ENCODE peak calls at places on chromosomes 2 and 18, in five cellular contexts. Y is mammary epithelial cell, K is IMR-90, L is GM23248, S is HCT116. Q is an unnamed sample.

GRCh38 chr18:44973282-44973681 is 292.6 kb downstream of the SETBP1 start:
- DNase-seq in K (no peak), L (no peak), S (no peak), Y (no peak), Q (peak; percentile 11)

GRCh38 chr2:20052229-20052871 is 922 bp upstream of the LAPTM4A start:
- DNase-seq in K (peak; percentile 41), Y (no peak), L (peak; percentile 70), S (no peak), Q (no peak)

GRCh38 chr2:17160594-17160993 is 357.6 kb downstream of the RAD51AP2 start:
- DNase-seq in K (no peak), Y (no peak), L (no peak), S (no peak), Q (no peak)

GRCh38 chr2:240412211-240412830 is 23.1 kb upstream of the GPC1 start:
- DNase-seq in K (no peak), Y (no peak), S (no peak), L (no peak), Q (no peak)

GRCh38 chr2:54432181-54433020 is 23.7 kb upstream of the SPTBN1 start:
- DNase-seq in S (no peak), L (peak; percentile 45), Y (no peak), K (no peak), Q (no peak)

GRCh38 chr2:120703330-120703994 is 32.2 kb upstream of the GLI2 start:
- DNase-seq in K (peak; percentile 91), S (peak; percentile 59), L (peak; percentile 84), Y (peak; percentile 69), Q (no peak)

GRCh38 chr2:238155051-238155760 is 3.6 kb upstream of the ERFE start:
- DNase-seq in L (no peak), Y (no peak), K (peak; percentile 92), S (no peak), Q (no peak)

GRCh38 chr18:34880882-34881852 is 160.0 kb upstream of the MAPRE2 start:
- DNase-seq in Y (no peak), K (peak; percentile 43), L (peak; percentile 14), S (no peak), Q (no peak)

GRCh38 chr2:227033471-227034148 is 130.4 kb downstream of the COL4A4 start:
- DNase-seq in L (peak; percentile 72), S (peak; percentile 4), Y (peak; percentile 12), K (peak; percentile 32), Q (peak; percentile 7)

GRCh38 chr18:34709631-34710429 is at the start of gene DTNA:
- DNase-seq in K (peak; percentile 96), L (peak; percentile 97), S (no peak), Y (peak; percentile 81), Q (no peak)

GRCh38 chr2:182228741-182229140 is 198.1 kb downstream of the PDE1A start:
- DNase-seq in K (peak; percentile 68), L (peak; percentile 94), S (no peak), Y (no peak), Q (no peak)

GRCh38 chr18:61398961-61399632 is 65.9 kb downstream of the CDH20 start:
- DNase-seq in Y (no peak), S (no peak), L (peak; percentile 92), K (peak; percentile 65), Q (no peak)

GRCh38 chr2:205216580-205216979 is 465.7 kb upstream of the NRP2 start:
- DNase-seq in Y (no peak), K (no peak), S (no peak), L (no peak), Q (no peak)

GRCh38 chr2:39948016-39948719 is 169.1 kb upstream of the THUMPD2 start:
- DNase-seq in Y (peak; percentile 33), K (peak; percentile 56), S (no peak), L (peak; percentile 41), Q (no peak)

GRCh38 chr18:59087391-59087790 is 52.3 kb upstream of the SEC11C start:
- DNase-seq in Y (peak; percentile 50), L (no peak), K (peak; percentile 7), S (no peak), Q (peak; percentile 20)

GRCh38 chr18:31683968-31684278 is 458 bp downstream of the B4GALT6 start:
- DNase-seq in Y (no peak), S (no peak), L (no peak), K (no peak), Q (no peak)

GRCh38 chr2:86223682-86224560 is 24.7 kb downstream of the MRPL35 start:
- DNase-seq in L (peak; percentile 74), K (peak; percentile 59), Y (peak; percentile 13), S (no peak), Q (no peak)

GRCh38 chr2:75292826-75293225 is 93.5 kb upstream of the TACR1 start:
- DNase-seq in K (peak; percentile 83), S (peak; percentile 3), Y (peak; percentile 79), L (peak; percentile 88), Q (no peak)

GRCh38 chr18:13538630-13539029 is 187.7 kb downstream of the FAM210A start:
- DNase-seq in L (no peak), K (no peak), Y (no peak), S (no peak), Q (no peak)

GRCh38 chr2:32804205-32804604 is 142.5 kb upstream of the LTBP1 start:
- DNase-seq in Y (no peak), S (no peak), K (peak; percentile 28), L (no peak), Q (no peak)

GRCh38 chr2:28413896-28414290 is 21.2 kb downstream of the FOSL2 start:
- DNase-seq in L (no peak), S (no peak), Y (no peak), K (no peak), Q (no peak)

GRCh38 chr2:239158641-239159475 is 242.0 kb downstream of the HDAC4 start:
- DNase-seq in S (no peak), K (no peak), Y (no peak), L (no peak), Q (no peak)

GRCh38 chr2:105926960-105927678 is 182.4 kb downstream of the NCK2 start:
- DNase-seq in S (no peak), K (no peak), L (no peak), Y (no peak), Q (peak; percentile 63)

GRCh38 chr2:33126973-33127372 is 180.2 kb downstream of the LTBP1 start:
- DNase-seq in L (peak; percentile 85), K (peak; percentile 65), S (no peak), Y (peak; percentile 60), Q (no peak)

GRCh38 chr2:174699993-174700766 is 64.1 kb downstream of the CHRNA1 start:
- DNase-seq in L (peak; percentile 67), K (peak; percentile 65), S (peak; percentile 34), Y (peak; percentile 26), Q (peak; percentile 24)

GRCh38 chr2:72919414-72920316 is 2.3 kb downstream of the EMX1 start:
- DNase-seq in K (no peak), S (no peak), Y (no peak), L (peak; percentile 32), Q (no peak)

GRCh38 chr2:116489944-116490343 is 1324.5 kb upstream of the DDX18 start:
- DNase-seq in Y (no peak), K (no peak), S (no peak), L (no peak), Q (no peak)

GRCh38 chr2:120935339-120936313 is 200.0 kb downstream of the GLI2 start:
- DNase-seq in Y (no peak), K (peak; percentile 74), L (peak; percentile 76), S (no peak), Q (no peak)

GRCh38 chr2:59413751-59414570 is 1139.5 kb downstream of the BCL11A start:
- DNase-seq in K (no peak), S (no peak), Y (no peak), L (no peak), Q (peak; percentile 95)

GRCh38 chr2:54073796-54074195 is 41.6 kb upstream of the ACYP2 start:
- DNase-seq in L (peak; percentile 26), K (peak; percentile 64), S (peak; percentile 85), Y (peak; percentile 90), Q (no peak)

GRCh38 chr2:73203055-73203681 is 794 bp downstream of the NOTO start:
- DNase-seq in Y (no peak), S (no peak), L (no peak), K (no peak), Q (no peak)

GRCh38 chr18:38750786-38751185 is 1185.2 kb upstream of the CELF4 start:
- DNase-seq in L (no peak), Y (peak; percentile 43), K (no peak), S (no peak), Q (no peak)

GRCh38 chr2:173922760-173923159 is 42.4 kb downstream of the SP3 start:
- DNase-seq in K (peak; percentile 24), L (peak; percentile 12), S (no peak), Y (no peak), Q (no peak)

GRCh38 chr2:72968286-72968685 is 51.0 kb downstream of the EMX1 start:
- DNase-seq in Y (no peak), L (no peak), S (no peak), K (no peak), Q (no peak)

GRCh38 chr2:83916559-83916958 is 542.5 kb downstream of the SUCLG1 start:
- DNase-seq in L (no peak), S (no peak), Y (no peak), K (no peak), Q (no peak)

GRCh38 chr2:230946429-230947234 is 21.6 kb upstream of the GPR55 start:
- DNase-seq in Y (no peak), K (no peak), S (no peak), L (no peak), Q (no peak)

GRCh38 chr2:140580799-140581198 is 1550.0 kb downstream of the LRP1B start:
- DNase-seq in Y (no peak), K (no peak), L (no peak), S (no peak), Q (no peak)

GRCh38 chr2:102704531-102704930 is 57.3 kb upstream of the TMEM182 start:
- DNase-seq in L (no peak), Y (no peak), S (no peak), K (no peak), Q (no peak)
- H2AFZ ChIP-seq in L (no peak overlapping the region), Y (no peak overlapping the region), S (no peak overlapping the region), K (no peak overlapping the region), Q (no peak overlapping the region)

DNA sequence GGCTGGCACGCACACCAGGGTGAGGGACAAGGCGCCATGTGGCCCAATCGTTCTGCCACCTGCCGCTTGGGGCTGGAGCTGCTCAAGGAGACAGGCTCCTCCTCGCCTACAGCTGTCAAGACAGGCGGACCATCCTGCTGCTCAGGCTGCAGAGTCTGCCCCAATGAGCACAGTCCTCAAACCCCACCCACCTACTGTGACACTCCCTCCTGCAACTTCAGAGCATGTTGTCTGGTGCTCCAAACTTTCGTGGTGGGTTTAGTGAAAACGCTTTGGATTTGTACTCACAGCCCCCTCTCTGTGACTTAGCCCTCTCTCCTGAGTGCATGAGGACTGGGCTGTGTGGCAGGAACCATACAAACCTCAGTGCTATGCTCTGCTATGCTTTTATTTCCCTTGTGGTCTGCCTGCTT is 23.2 kb upstream of the SLC35F6 start:
- DNase-seq in S (no peak), Y (no peak), K (peak; percentile 22), L (peak; percentile 35), Q (peak; percentile 54)
- H2AFZ ChIP-seq in S (no peak overlapping the region), Y (no peak overlapping the region), K (peak overlapping the region; percentile 67), L (no peak overlapping the region), Q (no peak overlapping the region)

DNA sequence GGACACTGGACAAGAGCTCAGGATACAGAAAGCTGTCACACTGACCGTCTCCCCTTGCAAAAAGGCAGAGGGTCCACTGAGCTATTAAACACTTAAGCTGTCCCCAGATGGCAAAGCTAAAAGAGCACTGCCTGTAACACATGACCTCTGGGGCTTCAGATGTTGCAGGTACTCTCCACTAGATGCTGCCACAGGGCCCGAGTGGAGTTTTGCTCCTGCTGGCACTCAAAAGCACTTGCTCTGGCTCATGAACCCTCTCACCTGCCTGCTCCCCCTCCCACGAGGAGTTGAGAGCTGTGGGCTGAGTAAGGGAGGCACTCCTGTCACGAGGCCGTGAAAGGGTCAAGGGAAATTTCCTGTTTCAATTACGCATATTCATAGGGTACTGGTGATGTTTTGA is 227.9 kb downstream of the PRKCE start:
- DNase-seq in Y (no peak), S (no peak), K (no peak), L (no peak), Q (no peak)
- H2AFZ ChIP-seq in Y (no peak overlapping the region), S (no peak overlapping the region), K (no peak overlapping the region), L (no peak overlapping the region), Q (no peak overlapping the region)

GRCh38 chr2:222949690-222950323 is 89.0 kb downstream of the ACSL3 start:
- DNase-seq in S (no peak), L (no peak), K (no peak), Y (no peak), Q (no peak)
- H2AFZ ChIP-seq in S (no peak overlapping the region), L (no peak overlapping the region), K (no peak overlapping the region), Y (no peak overlapping the region), Q (no peak overlapping the region)